ENCODE peak calls at places on chromosomes 6 and 20, in seven cellular contexts. S is fibroblast of lung, O is OCI-LY7, Z is HCT116, R is trophoblast cell, B is IMR-90, Y is HepG2. G is an unnamed sample.

GRCh38 chr6:144548525-144548924 is 263.4 kb downstream of the UTRN start:
- DNase-seq in S (no peak), O (no peak), Z (no peak), R (no peak), B (no peak), Y (no peak), G (no peak)

GRCh38 chr6:160750276-160750689 is 48.2 kb downstream of the PLG start:
- DNase-seq in S (no peak), O (peak; percentile 69), Z (peak; percentile 18), R (peak; percentile 6), B (no peak), Y (peak; percentile 18), G (no peak)

GRCh38 chr6:166078294-166078693 is 89.4 kb downstream of the TBXT start:
- DNase-seq in S (peak; percentile 61), O (no peak), Z (no peak), R (peak; percentile 84), B (peak; percentile 96), Y (no peak), G (no peak)

GRCh38 chr20:9377007-9377406 is 137.4 kb upstream of the LAMP5 start:
- DNase-seq in S (no peak), O (no peak), Z (no peak), R (no peak), B (no peak), Y (no peak), G (no peak)

GRCh38 chr6:28682542-28682941 is 156.9 kb downstream of the GPX5 start:
- DNase-seq in S (no peak), O (peak; percentile 29), Z (no peak), R (no peak), B (no peak), Y (no peak), G (no peak)

GRCh38 chr20:53786445-53787267 is 193.0 kb upstream of the ZNF217 start:
- DNase-seq in S (no peak), O (peak; percentile 22), Z (peak; percentile 35), R (no peak), B (no peak), Y (peak; percentile 56), G (peak; percentile 70)

GRCh38 chr6:128131566-128131965 is 230.7 kb upstream of the THEMIS start:
- DNase-seq in S (peak; percentile 75), O (no peak), Z (no peak), R (no peak), B (peak; percentile 65), Y (no peak), G (peak; percentile 72)

GRCh38 chr20:35260426-35260825 is 17.5 kb downstream of the MMP24OS start:
- DNase-seq in S (no peak), O (no peak), Z (no peak), R (no peak), B (no peak), Y (no peak), G (no peak)

GRCh38 chr20:41992481-41992880 is 374.3 kb upstream of the CHD6 start:
- DNase-seq in S (no peak), O (no peak), Z (no peak), R (no peak), B (no peak), Y (no peak), G (no peak)

GRCh38 chr6:15408758-15409157 is 162.9 kb downstream of the JARID2 start:
- DNase-seq in S (no peak), O (no peak), Z (no peak), R (no peak), B (no peak), Y (no peak), G (no peak)

GRCh38 chr6:15409301-15410125 is 163.6 kb downstream of the JARID2 start:
- DNase-seq in S (no peak), O (no peak), Z (no peak), R (peak; percentile 98), B (no peak), Y (no peak), G (no peak)

GRCh38 chr6:15410126-15410391 is 164.2 kb downstream of the JARID2 start:
- DNase-seq in S (no peak), O (no peak), Z (no peak), R (no peak), B (no peak), Y (no peak), G (no peak)

GRCh38 chr6:15411766-15412165 is 165.9 kb downstream of the JARID2 start:
- DNase-seq in S (no peak), O (no peak), Z (no peak), R (no peak), B (no peak), Y (no peak), G (no peak)

DNA sequence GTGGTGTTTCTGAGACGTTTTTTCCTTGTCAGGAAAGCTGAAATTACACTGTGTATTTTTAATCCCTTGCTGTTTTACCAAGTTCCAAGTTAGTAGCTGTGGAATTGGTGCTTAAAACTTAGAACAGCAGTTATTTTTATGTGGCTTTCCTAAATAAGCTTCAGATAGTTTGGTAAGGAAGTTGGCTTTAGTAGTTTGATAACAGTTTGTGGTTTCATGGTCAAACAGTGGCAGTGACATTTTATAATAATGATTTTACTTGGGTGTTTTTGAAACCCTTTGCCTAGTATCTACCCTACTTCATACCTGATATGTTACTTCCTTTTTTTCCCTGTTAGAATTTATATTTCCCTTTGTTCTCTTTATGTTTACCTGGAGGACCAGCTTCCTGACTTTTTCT is 164.9 kb downstream of the JARID2 start:
- DNase-seq in S (no peak), O (no peak), Z (no peak), R (no peak), B (no peak), Y (no peak), G (no peak)
- H3K4me2 ChIP-seq in S (no peak overlapping the region), O (no peak overlapping the region), Z (no peak overlapping the region), R (no peak overlapping the region), B (no peak overlapping the region), Y (no peak overlapping the region), G (no peak overlapping the region)

DNA sequence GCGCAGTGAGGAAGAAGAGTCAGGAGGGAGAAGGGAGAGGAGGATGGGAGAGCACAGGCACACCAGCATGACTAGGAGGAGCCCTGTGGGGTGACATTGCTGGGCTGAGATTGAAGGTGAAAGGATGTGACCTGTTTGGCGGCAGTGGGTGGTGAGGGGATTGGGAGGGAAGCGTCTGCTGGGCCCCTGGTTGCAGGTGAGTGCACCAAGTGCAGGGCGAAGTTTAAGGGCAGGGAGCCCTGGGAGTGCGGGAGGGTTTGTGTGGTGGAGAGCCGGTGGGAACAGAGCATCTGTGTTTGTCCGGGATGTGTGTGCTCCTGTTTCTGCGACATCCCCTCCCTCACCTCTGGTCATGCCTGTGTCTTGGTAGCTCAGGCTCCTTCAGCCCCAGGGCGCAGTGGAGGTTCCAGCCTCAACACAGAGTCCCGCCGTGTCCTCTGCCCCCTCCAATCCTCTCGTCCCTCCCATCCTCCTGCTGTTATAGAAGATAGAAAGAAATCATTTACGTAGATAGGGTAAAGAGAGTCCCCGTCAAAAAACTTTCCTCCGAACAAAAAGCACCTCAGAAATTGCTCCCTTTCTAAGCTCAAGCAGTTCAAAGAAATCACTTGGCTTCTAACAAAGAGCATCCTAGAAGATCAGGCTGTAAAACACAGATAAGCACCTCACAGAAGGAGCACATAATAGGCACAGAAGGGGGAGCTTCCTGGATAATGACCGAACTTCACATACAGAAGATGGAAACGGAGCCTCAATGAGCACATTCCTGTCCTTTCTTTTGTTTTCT is 25.0 kb downstream of the ULBP1 start:
- DNase-seq in S (no peak), O (no peak), Z (no peak), R (no peak), B (no peak), Y (no peak), G (no peak)
- H3K4me3 ChIP-seq in S (no peak overlapping the region), O (no peak overlapping the region), Z (no peak overlapping the region), R (no peak overlapping the region), B (no peak overlapping the region), Y (no peak overlapping the region), G (no peak overlapping the region)

GRCh38 chr6:121695346-121695745 is 259.9 kb downstream of the GJA1 start:
- DNase-seq in S (no peak), O (no peak), Z (no peak), R (no peak), B (no peak), Y (no peak), G (no peak)
- H3K4me2 ChIP-seq in S (no peak overlapping the region), O (no peak overlapping the region), Z (no peak overlapping the region), R (no peak overlapping the region), B (no peak overlapping the region), Y (no peak overlapping the region), G (no peak overlapping the region)

GRCh38 chr6:5854900-5855299 is 151.8 kb downstream of the NRN1 start:
- DNase-seq in S (no peak), O (no peak), Z (no peak), R (no peak), B (no peak), Y (no peak), G (no peak)

GRCh38 chr6:5850848-5851255 is 155.9 kb downstream of the NRN1 start:
- DNase-seq in S (no peak), O (no peak), Z (no peak), R (no peak), B (no peak), Y (no peak), G (no peak)

GRCh38 chr6:5846889-5847288 is 159.8 kb downstream of the NRN1 start:
- DNase-seq in S (no peak), O (no peak), Z (no peak), R (no peak), B (no peak), Y (no peak), G (no peak)

GRCh38 chr6:5855787-5856186 is 150.9 kb downstream of the NRN1 start:
- DNase-seq in S (no peak), O (no peak), Z (no peak), R (no peak), B (no peak), Y (no peak), G (no peak)

DNA sequence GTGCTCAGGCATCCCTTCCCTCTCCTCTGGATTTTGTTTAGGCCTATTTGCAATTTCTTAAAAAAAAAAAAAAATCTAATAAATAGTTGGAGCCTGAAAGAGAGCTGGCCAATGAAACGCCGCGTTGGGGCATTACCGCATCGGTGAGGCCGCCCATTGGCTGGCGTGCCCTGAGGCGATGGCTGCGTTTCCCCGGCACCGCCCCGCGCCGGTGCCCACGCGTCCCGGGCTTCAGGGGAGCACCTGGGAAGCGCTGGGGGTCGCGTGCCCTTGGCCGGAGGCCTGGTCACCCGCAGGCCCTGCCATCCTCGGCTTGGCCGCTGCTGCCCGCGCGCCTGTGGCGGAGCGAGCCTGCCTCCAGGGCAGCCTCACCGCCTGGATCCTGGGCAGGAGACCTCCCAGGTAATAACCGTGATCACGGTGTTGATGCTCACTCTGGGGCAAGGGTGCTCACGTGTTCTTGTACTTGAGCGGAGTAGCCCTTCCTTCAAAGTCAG is 155.4 kb downstream of the NRN1 start:
- DNase-seq in S (peak; percentile 18), O (no peak), Z (no peak), R (peak; percentile 18), B (no peak), Y (no peak), G (peak; percentile 19)
- H3K4me3 ChIP-seq in S (no peak overlapping the region), O (no peak overlapping the region), Z (no peak overlapping the region), R (peak overlapping the region; percentile 63), B (no peak overlapping the region), Y (no peak overlapping the region), G (peak overlapping the region; percentile 22)

DNA sequence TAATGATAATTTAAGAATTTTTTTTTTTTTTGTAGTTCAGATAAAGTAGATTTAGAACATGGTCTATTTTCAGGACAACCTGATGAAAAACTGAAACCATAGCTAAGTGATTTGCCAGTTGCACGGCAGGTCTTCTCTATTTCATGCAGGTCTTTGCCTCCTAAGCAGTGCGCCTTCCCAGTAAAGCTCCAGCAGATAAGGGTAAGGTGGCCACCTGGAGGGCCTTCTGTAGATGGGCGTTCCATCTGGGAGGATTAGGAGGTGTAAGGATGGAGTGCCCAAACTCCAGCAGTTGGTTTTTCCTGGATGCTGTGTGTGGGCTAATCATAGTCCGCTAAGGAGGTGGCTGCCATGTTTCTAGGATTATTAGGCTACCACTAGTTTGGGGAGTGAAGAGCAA is 107.1 kb downstream of the ARID1B start:
- DNase-seq in S (no peak), O (no peak), Z (no peak), R (no peak), B (no peak), Y (no peak), G (no peak)
- H3K4me2 ChIP-seq in S (no peak overlapping the region), O (peak overlapping the region; percentile 79), Z (no peak overlapping the region), R (no peak overlapping the region), B (peak overlapping the region; percentile 34), Y (no peak overlapping the region), G (no peak overlapping the region)

G was measured in endothelial cell of umbilical vein.